ENCODE peak calls at places on chromosome 7, in five cellular contexts. I, J, O, P and D are unnamed samples.
A peak's percentile ranks its signal among the peaks of the same experiment; 100 is the strongest.

GRCh38 chr7:136869991-136870798 is 1.7 kb downstream of the CHRM2 start:
- DNase-seq in I (no peak), J (no peak), O (peak; percentile 35), P (no peak), D (peak; percentile 30)

GRCh38 chr7:36506820-36507219 is 117.2 kb downstream of the ANLN start:
- DNase-seq in I (no peak), J (no peak), O (no peak), P (no peak), D (peak; percentile 30)

GRCh38 chr7:30157217-30157616 is 22.4 kb downstream of the MTURN start:
- DNase-seq in I (no peak), J (no peak), O (no peak), P (no peak), D (no peak)

GRCh38 chr7:51135576-51135975 is 181.0 kb downstream of the COBL start:
- DNase-seq in I (no peak), J (no peak), O (no peak), P (no peak), D (no peak)

GRCh38 chr7:47574473-47575328 is 7.2 kb downstream of the TNS3 start:
- DNase-seq in I (no peak), J (no peak), O (no peak), P (peak; percentile 75), D (no peak)

GRCh38 chr7:12764355-12765000 is 77.0 kb downstream of the ARL4A start:
- DNase-seq in I (no peak), J (no peak), O (no peak), P (no peak), D (no peak)

GRCh38 chr7:37186753-37187152 is 261.9 kb downstream of the ELMO1 start:
- DNase-seq in I (no peak), J (no peak), O (no peak), P (no peak), D (no peak)

GRCh38 chr7:10723832-10724231 is 249.8 kb upstream of the PHF14 start:
- DNase-seq in I (no peak), J (no peak), O (no peak), P (no peak), D (no peak)

GRCh38 chr7:64863021-64863420 is 40.1 kb upstream of the ZNF273 start:
- DNase-seq in I (no peak), J (no peak), O (no peak), P (no peak), D (no peak)

GRCh38 chr7:16753102-16753931 is at the start of gene TSPAN13:
- DNase-seq in I (peak; percentile 30), J (peak; percentile 98), O (peak; percentile 93), P (peak; percentile 95), D (peak; percentile 73)

GRCh38 chr7:159025161-159025779 is 119.4 kb downstream of the VIPR2 start:
- DNase-seq in I (no peak), J (no peak), O (no peak), P (peak; percentile 4), D (peak; percentile 8)

GRCh38 chr7:140289804-140290203 is 108.5 kb downstream of the SLC37A3 start:
- DNase-seq in I (no peak), J (no peak), O (no peak), P (no peak), D (no peak)

GRCh38 chr7:119472398-119473038 is 800.5 kb upstream of the KCND2 start:
- DNase-seq in I (no peak), J (no peak), O (no peak), P (peak; percentile 12), D (no peak)

GRCh38 chr7:23074443-23075244 is 30.9 kb upstream of the KLHL7 start:
- DNase-seq in I (no peak), J (no peak), O (no peak), P (no peak), D (peak; percentile 26)

GRCh38 chr7:79529896-79530235 is 76.4 kb upstream of the MAGI2 start:
- DNase-seq in I (no peak), J (peak; percentile 19), O (no peak), P (no peak), D (no peak)

GRCh38 chr7:137853053-137853452 is 6.3 kb upstream of the DGKI start:
- DNase-seq in I (no peak), J (no peak), O (no peak), P (no peak), D (no peak)

GRCh38 chr7:94701555-94701973 is 45.6 kb upstream of the SGCE start:
- DNase-seq in I (no peak), J (peak; percentile 73), O (no peak), P (no peak), D (no peak)

GRCh38 chr7:116780966-116781365 is 81.4 kb upstream of the CAPZA2 start:
- DNase-seq in I (no peak), J (peak; percentile 79), O (peak; percentile 48), P (peak; percentile 60), D (no peak)

GRCh38 chr7:165661-166369 is 26.6 kb upstream of the FAM20C start:
- DNase-seq in I (no peak), J (no peak), O (no peak), P (no peak), D (no peak)

GRCh38 chr7:20407585-20408466 is 77.1 kb downstream of the ITGB8 start:
- DNase-seq in I (no peak), J (peak; percentile 76), O (peak; percentile 69), P (no peak), D (no peak)

GRCh38 chr7:55977831-55978230 is 13.4 kb downstream of the NIPSNAP2 start:
- DNase-seq in I (no peak), J (peak; percentile 20), O (no peak), P (no peak), D (no peak)

GRCh38 chr7:102287465-102288146 is 938 bp downstream of the SH2B2 start:
- DNase-seq in I (peak; percentile 44), J (peak; percentile 11), O (peak; percentile 63), P (peak; percentile 43), D (no peak)

GRCh38 chr7:44617225-44617885 is 10.9 kb downstream of the OGDH start:
- DNase-seq in I (no peak), J (peak; percentile 70), O (no peak), P (no peak), D (no peak)

GRCh38 chr7:107971100-107971499 is 31.9 kb downstream of the LAMB1 start:
- DNase-seq in I (no peak), J (no peak), O (no peak), P (no peak), D (no peak)

GRCh38 chr7:102875700-102876192 is 37.1 kb upstream of the LRRC17 start:
- DNase-seq in I (no peak), J (peak; percentile 99), O (no peak), P (no peak), D (peak; percentile 93)

GRCh38 chr7:121515651-121516401 is 119.7 kb upstream of the FAM3C start:
- DNase-seq in I (peak; percentile 45), J (peak; percentile 63), O (no peak), P (no peak), D (no peak)

GRCh38 chr7:55497521-55497920 is 74.8 kb downstream of the VOPP1 start:
- DNase-seq in I (no peak), J (no peak), O (no peak), P (no peak), D (no peak)

GRCh38 chr7:65946895-65947294 is 35.1 kb downstream of the GUSB start:
- DNase-seq in I (peak; percentile 29), J (peak; percentile 31), O (no peak), P (peak; percentile 25), D (no peak)

GRCh38 chr7:106068986-106069385 is 43.1 kb downstream of the SYPL1 start:
- DNase-seq in I (peak; percentile 39), J (peak; percentile 62), O (no peak), P (no peak), D (no peak)

GRCh38 chr7:55185941-55186609 is 167.3 kb downstream of the EGFR start:
- DNase-seq in I (no peak), J (peak; percentile 97), O (no peak), P (no peak), D (peak; percentile 53)

GRCh38 chr7:140475747-140476333 is 3.5 kb downstream of the MKRN1 start:
- DNase-seq in I (peak; percentile 40), J (peak; percentile 47), O (no peak), P (peak; percentile 62), D (no peak)

GRCh38 chr7:74401137-74401859 is 52.4 kb upstream of the GTF2IRD1 start:
- DNase-seq in I (peak; percentile 64), J (peak; percentile 42), O (peak; percentile 72), P (peak; percentile 77), D (peak; percentile 75)

GRCh38 chr7:43044521-43044920 is 67.9 kb upstream of the HECW1 start:
- DNase-seq in I (no peak), J (no peak), O (no peak), P (no peak), D (peak; percentile 38)

GRCh38 chr7:41699532-41699931 is 3.4 kb downstream of the INHBA start:
- DNase-seq in I (peak; percentile 39), J (no peak), O (peak; percentile 47), P (no peak), D (peak; percentile 55)
- H3K27me3 ChIP-seq in I (no peaks in the 10 kb centered on the region), J (no peaks in the 10 kb centered on the region), O (peaks cover 15% of the 10 kb centered on the region), P (peaks cover 20% of the 10 kb centered on the region), D (no peaks in the 10 kb centered on the region)

DNA sequence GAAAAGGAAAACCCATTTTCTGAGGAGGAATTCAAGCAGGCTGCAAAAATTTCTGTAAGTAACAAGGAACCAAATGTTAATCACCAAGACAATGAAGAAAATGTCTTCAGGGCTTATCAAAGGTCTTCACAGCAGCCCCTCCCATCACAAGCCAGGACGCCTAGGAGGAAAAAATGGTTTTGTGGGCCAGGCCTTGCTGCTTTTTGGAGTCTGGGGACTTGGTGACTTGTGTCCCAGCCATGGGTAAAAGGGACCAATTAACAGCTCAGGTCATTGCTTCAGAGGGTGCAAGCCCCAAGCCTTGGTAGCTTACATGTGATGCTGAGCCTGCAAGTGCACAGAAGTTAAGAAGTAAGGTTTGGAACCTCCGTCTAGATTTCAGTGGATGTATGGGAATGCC is 55.7 kb upstream of the FOXP2 start:
- DNase-seq in I (no peak), J (no peak), O (no peak), P (no peak), D (no peak)
- H3K27me3 ChIP-seq in I (no peaks in the 10 kb centered on the region), J (peaks cover 2% of the 10 kb centered on the region), O (no peaks in the 10 kb centered on the region), P (no peaks in the 10 kb centered on the region), D (no peaks in the 10 kb centered on the region)

GRCh38 chr7:98616381-98617050 is 569 bp upstream of the NPTX2 start:
- DNase-seq in I (no peak), J (no peak), O (no peak), P (no peak), D (no peak)
- H3K27me3 ChIP-seq in I (no peaks in the 10 kb centered on the region), J (peaks cover 18% of the 10 kb centered on the region), O (peaks cover 43% of the 10 kb centered on the region), P (peaks cover 76% of the 10 kb centered on the region), D (peaks cover 30% of the 10 kb centered on the region)

GRCh38 chr7:157011333-157012112 is 1.1 kb upstream of the MNX1 start:
- DNase-seq in I (no peak), J (no peak), O (no peak), P (no peak), D (no peak)

GRCh38 chr7:157013101-157013500 is 2.6 kb upstream of the MNX1 start:
- DNase-seq in I (no peak), J (no peak), O (no peak), P (no peak), D (no peak)

GRCh38 chr7:157013602-157014549 is 3.4 kb upstream of the MNX1 start:
- DNase-seq in I (no peak), J (no peak), O (no peak), P (no peak), D (no peak)

GRCh38 chr7:157010588-157011332 is at the start of gene MNX1:
- DNase-seq in I (no peak), J (peak; percentile 83), O (peak; percentile 88), P (peak; percentile 89), D (no peak)

DNA sequence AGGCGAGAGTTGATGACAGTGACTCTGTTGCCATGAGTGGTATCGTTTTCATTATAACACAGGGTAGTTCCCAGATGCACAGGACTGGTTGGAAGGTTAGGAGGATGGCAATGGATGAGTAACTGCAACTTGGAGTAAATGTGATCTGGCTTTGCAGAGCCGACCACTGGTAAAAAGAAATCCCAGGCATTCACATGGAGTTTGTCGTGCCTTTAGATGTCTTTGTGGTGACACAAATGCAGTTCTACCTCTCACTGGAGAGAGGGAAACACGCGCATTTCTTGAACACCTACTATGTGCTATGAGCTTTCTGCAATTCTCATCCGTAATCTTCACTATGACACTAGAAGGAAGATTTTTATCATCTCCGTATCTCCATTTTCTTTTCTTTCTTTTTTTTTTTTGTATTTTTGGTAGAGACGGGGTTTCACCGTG is 1.7 kb upstream of the MNX1 start:
- DNase-seq in I (no peak), J (no peak), O (no peak), P (no peak), D (no peak)
- H3K27me3 ChIP-seq in I (peaks cover 8% of the 10 kb centered on the region), J (peaks cover 1% of the 10 kb centered on the region), O (peaks cover 93% of the 10 kb centered on the region), P (peaks cover 95% of the 10 kb centered on the region), D (peaks cover 90% of the 10 kb centered on the region)